ENCODE peak calls at places on chromosomes 12 and 14, in nine cellular contexts. V is pancreas; N is heart right ventricle; H is lower lobe of right lung; S is CD8-positive, alpha-beta T cell; O is mucosa of descending colon; U is right lobe of liver; Z is naive thymus-derived CD4-positive, alpha-beta T cell; T is psoas muscle. Y is an unnamed sample.

GRCh38 chr12:119179335-119180021 is 747 bp downstream of the HSPB8 start:
- ATAC-seq in V (peak), N (peak), H (peak), S (no peak), O (no peak), U (peak), Z (no peak), T (peak), Y (no peak)

GRCh38 chr14:44886860-44887595 is 74.7 kb downstream of the KLHL28 start:
- ATAC-seq in V (no peak), N (no peak), H (no peak), S (no peak), O (no peak), U (no peak), Z (no peak), T (no peak), Y (no peak)

GRCh38 chr12:3042826-3043225 is 34.4 kb upstream of the TSPAN9 start:
- ATAC-seq in V (no peak), N (no peak), H (no peak), S (no peak), O (no peak), U (no peak), Z (no peak), T (peak), Y (no peak)

GRCh38 chr12:131239384-131240094 is 285.8 kb downstream of the ADGRD1 start:
- ATAC-seq in V (no peak), N (no peak), H (no peak), S (no peak), O (no peak), U (no peak), Z (no peak), T (no peak), Y (no peak)

GRCh38 chr14:42335918-42336317 is 729.2 kb downstream of the LRFN5 start:
- ATAC-seq in V (no peak), N (no peak), H (no peak), S (no peak), O (no peak), U (no peak), Z (no peak), T (no peak), Y (no peak)

GRCh38 chr14:77106666-77107065 is 8.6 kb downstream of the CIPC start:
- ATAC-seq in V (no peak), N (peak), H (no peak), S (no peak), O (no peak), U (no peak), Z (no peak), T (peak), Y (no peak)

GRCh38 chr12:16037533-16037932 is 126.4 kb downstream of the DERA start:
- ATAC-seq in V (no peak), N (no peak), H (no peak), S (no peak), O (peak), U (no peak), Z (no peak), T (no peak), Y (no peak)

GRCh38 chr12:116677202-116677651 is 60.6 kb downstream of the SPRING1 start:
- ATAC-seq in V (no peak), N (no peak), H (no peak), S (no peak), O (no peak), U (no peak), Z (peak), T (no peak), Y (no peak)

GRCh38 chr12:95316798-95317197 is 99.2 kb downstream of the VEZT start:
- ATAC-seq in V (no peak), N (no peak), H (no peak), S (no peak), O (no peak), U (no peak), Z (no peak), T (no peak), Y (no peak)

GRCh38 chr12:89379839-89380467 is 27.7 kb upstream of the DUSP6 start:
- ATAC-seq in V (no peak), N (no peak), H (no peak), S (no peak), O (no peak), U (no peak), Z (no peak), T (no peak), Y (no peak)

GRCh38 chr14:66514206-66514605 is 6.3 kb downstream of the GPHN start:
- ATAC-seq in V (no peak), N (no peak), H (peak), S (no peak), O (no peak), U (no peak), Z (no peak), T (peak), Y (no peak)

GRCh38 chr12:88237954-88238353 is 95.8 kb downstream of the TMTC3 start:
- ATAC-seq in V (no peak), N (no peak), H (no peak), S (no peak), O (no peak), U (no peak), Z (no peak), T (no peak), Y (no peak)

GRCh38 chr12:88238406-88238805 is 96.3 kb downstream of the TMTC3 start:
- ATAC-seq in V (no peak), N (no peak), H (no peak), S (no peak), O (no peak), U (no peak), Z (no peak), T (no peak), Y (no peak)

GRCh38 chr12:88235183-88235833 is 93.2 kb downstream of the TMTC3 start:
- ATAC-seq in V (no peak), N (no peak), H (no peak), S (no peak), O (no peak), U (no peak), Z (no peak), T (no peak), Y (no peak)
- H3K4me3 ChIP-seq in V (no peak), N (no peak), H (no peak), S (no peak), O (no peak), U (no peak), Z (no peak), T (no peak), Y (no peak)

GRCh38 chr12:56930241-56930640 is 4.0 kb downstream of the SDR9C7 start:
- ATAC-seq in V (no peak), N (no peak), H (no peak), S (no peak), O (no peak), U (no peak), Z (no peak), T (no peak), Y (no peak)

GRCh38 chr12:56932867-56933266 is 1.3 kb downstream of the SDR9C7 start:
- ATAC-seq in V (peak), N (peak), H (peak), S (no peak), O (peak), U (peak), Z (peak), T (no peak), Y (peak)

GRCh38 chr12:56932146-56932545 is 2.1 kb downstream of the SDR9C7 start:
- ATAC-seq in V (no peak), N (no peak), H (no peak), S (no peak), O (no peak), U (no peak), Z (no peak), T (no peak), Y (no peak)

GRCh38 chr12:56929780-56930179 is 4.4 kb downstream of the SDR9C7 start:
- ATAC-seq in V (no peak), N (no peak), H (no peak), S (no peak), O (no peak), U (no peak), Z (no peak), T (no peak), Y (no peak)

DNA sequence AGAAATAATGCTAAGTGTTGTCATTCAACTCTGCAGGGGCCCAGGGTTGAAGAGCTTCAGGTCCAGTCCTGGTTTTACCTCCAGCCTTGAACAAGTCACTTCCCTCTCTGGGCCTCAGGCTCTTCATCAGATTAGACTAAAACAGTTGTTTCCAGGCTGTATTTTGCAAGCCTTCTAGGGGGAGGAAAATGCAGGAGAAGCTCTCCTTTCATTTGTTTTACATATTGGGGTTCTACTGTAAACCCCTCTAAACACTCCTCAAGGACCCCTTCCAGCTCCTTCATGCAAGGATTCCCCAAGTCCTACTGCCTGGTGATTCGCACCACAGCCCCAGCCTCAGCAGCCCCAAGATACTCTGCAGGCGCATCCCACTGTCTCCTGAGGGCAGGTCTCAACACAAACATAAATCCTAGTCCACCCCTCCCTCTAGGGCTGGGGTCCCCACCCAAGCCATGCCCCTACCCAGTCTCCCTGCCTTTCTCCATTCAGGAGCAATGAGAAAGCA is 2.7 kb downstream of the SDR9C7 start:
- ATAC-seq in V (peak), N (no peak), H (peak), S (no peak), O (peak), U (peak), Z (peak), T (no peak), Y (no peak)
- H3K4me3 ChIP-seq in V (no peak), N (no peak), H (no peak), S (no peak), O (no peak), U (no peak), Z (no peak), T (no peak), Y (no peak)

DNA sequence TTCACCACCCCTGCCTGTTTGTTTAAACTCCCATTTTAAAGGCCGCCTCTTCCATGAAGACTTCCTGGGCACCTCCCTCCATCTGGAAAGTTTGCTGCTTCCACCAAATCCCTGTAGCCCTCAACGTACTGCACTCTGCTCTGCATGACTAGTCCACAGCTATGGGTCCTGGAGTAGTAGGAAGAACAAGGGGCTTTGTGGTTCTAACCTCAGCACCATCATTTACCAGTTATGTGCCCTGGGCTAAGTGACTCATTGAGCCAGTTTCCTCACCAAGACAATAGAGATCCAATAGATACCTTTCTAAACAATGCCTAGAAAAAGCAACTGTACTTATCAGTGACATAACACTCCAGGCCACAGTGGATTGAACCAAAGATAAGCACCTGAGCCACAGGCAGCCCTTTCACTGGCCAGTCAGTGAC is 8.5 kb upstream of the LTBP2 start:
- ATAC-seq in V (no peak), N (no peak), H (no peak), S (peak), O (no peak), U (no peak), Z (no peak), T (no peak), Y (no peak)
- H3K4me3 ChIP-seq in V (no peak), N (no peak), H (no peak), S (no peak), O (no peak), U (no peak), Z (no peak), T (no peak), Y (no peak)

GRCh38 chr14:85233756-85234545 is 296.0 kb upstream of the FLRT2 start:
- ATAC-seq in V (no peak), N (no peak), H (no peak), S (no peak), O (no peak), U (no peak), Z (no peak), T (no peak), Y (no peak)

GRCh38 chr14:85241022-85241880 is 288.7 kb upstream of the FLRT2 start:
- ATAC-seq in V (peak), N (no peak), H (no peak), S (no peak), O (no peak), U (no peak), Z (no peak), T (peak), Y (no peak)

GRCh38 chr14:85234626-85235025 is 295.3 kb upstream of the FLRT2 start:
- ATAC-seq in V (no peak), N (no peak), H (no peak), S (no peak), O (no peak), U (no peak), Z (no peak), T (no peak), Y (no peak)

GRCh38 chr14:85235868-85236267 is 294.1 kb upstream of the FLRT2 start:
- ATAC-seq in V (no peak), N (no peak), H (no peak), S (no peak), O (no peak), U (no peak), Z (no peak), T (no peak), Y (no peak)
- H3K4me3 ChIP-seq in V (no peak), N (no peak), H (no peak), S (no peak), O (no peak), U (no peak), Z (no peak), T (no peak), Y (no peak)

DNA sequence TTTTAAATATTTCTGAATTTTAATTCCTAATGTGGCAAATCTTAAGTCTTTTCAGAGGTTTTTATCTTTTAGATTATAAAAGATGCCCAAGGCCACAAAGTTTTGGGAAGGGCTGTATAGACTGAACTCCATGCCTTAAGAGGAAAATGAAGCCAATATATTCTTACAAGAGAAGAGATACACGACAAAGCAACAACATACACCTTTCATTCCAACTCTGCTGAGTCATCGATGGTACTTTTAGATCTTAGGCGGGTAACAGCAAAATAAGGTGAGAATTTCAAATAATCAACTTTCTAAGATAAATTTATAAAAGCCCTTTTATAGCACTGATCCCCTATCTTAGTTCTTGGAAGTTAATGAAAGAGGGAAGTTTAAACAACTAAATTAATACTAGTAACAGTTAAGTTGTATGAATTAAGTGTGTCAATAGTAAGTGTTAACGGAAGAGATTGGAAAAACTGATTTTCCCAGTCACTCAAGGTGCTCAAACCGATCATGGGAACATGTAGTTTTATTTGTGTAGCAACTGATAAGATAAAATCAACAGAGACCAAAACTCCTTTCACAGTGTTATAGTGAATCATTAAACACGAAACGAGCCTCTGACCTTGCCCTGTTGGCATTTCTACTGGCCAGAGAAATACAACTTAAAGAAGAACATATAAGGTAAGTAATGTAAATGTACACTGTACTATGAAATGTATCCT is 18.8 kb upstream of the PIK3C2G start:
- ATAC-seq in V (peak), N (no peak), H (no peak), S (no peak), O (peak), U (peak), Z (no peak), T (no peak), Y (no peak)
- H3K4me3 ChIP-seq in V (no peak), N (no peak), H (no peak), S (no peak), O (no peak), U (peak), Z (no peak), T (no peak), Y (no peak)

Y was measured in gastroesophageal sphincter.